ENCODE peak calls at places on chromosomes 4 and X, in six cellular contexts. G is breast epithelium, N is esophagus squamous epithelium, C is tibial nerve, W is uterus, L is IMR-90. E is an unnamed sample.
A peak's percentile ranks its signal among the peaks of the same experiment; 100 is the strongest.

GRCh38 chr4:84481879-84482245 is 17.2 kb downstream of the NKX6-1 start:
- DNase-seq in G (no peak), N (no peak), C (no peak), W (no peak), L (no peak), E (no peak)

GRCh38 chr4:142080960-142081359 is 444.6 kb downstream of the IL15 start:
- DNase-seq in G (no peak), N (no peak), C (no peak), W (no peak), L (peak; percentile 39), E (no peak)

GRCh38 chr4:140253556-140254027 is 99.6 kb upstream of the MAML3 start:
- DNase-seq in G (no peak), N (no peak), C (no peak), W (no peak), L (no peak), E (no peak)

GRCh38 chr4:108619372-108620100 is 840 bp upstream of the RPL34 start:
- DNase-seq in G (no peak), N (no peak), C (no peak), W (no peak), L (no peak), E (no peak)

GRCh38 chrX:41923925-41924693 is 755 bp upstream of the CASK start:
- DNase-seq in G (peak; percentile 21), N (no peak), C (no peak), W (no peak), L (peak; percentile 26), E (no peak)

GRCh38 chrX:1407035-1407434 is 15.1 kb upstream of the SLC25A6 start:
- DNase-seq in G (no peak), N (no peak), C (no peak), W (no peak), L (no peak), E (no peak)

GRCh38 chr4:2793578-2793919 is 664 bp downstream of the SH3BP2 start:
- DNase-seq in G (no peak), N (no peak), C (peak; percentile 12), W (peak; percentile 21), L (peak; percentile 57), E (peak; percentile 56)

GRCh38 chrX:70969635-70970481 is 39.0 kb upstream of the SLC7A3 start:
- DNase-seq in G (no peak), N (no peak), C (no peak), W (no peak), L (no peak), E (no peak)

GRCh38 chrX:54937416-54937815 is 16.8 kb downstream of the TRO start:
- DNase-seq in G (no peak), N (no peak), C (no peak), W (no peak), L (no peak), E (no peak)

GRCh38 chr4:38424171-38424871 is 239.7 kb upstream of the KLF3 start:
- DNase-seq in G (no peak), N (no peak), C (no peak), W (peak; percentile 15), L (no peak), E (no peak)

GRCh38 chr4:113160548-113160947 is 111.1 kb downstream of the ANK2 start:
- DNase-seq in G (no peak), N (no peak), C (no peak), W (no peak), L (no peak), E (no peak)

GRCh38 chr4:1628892-1629703 is 55.0 kb downstream of the FAM53A start:
- DNase-seq in G (no peak), N (no peak), C (peak; percentile 63), W (peak; percentile 40), L (peak; percentile 6), E (peak; percentile 74)

GRCh38 chrX:119552508-119552907 is 12.7 kb downstream of the STEEP1 start:
- DNase-seq in G (no peak), N (no peak), C (no peak), W (no peak), L (peak; percentile 54), E (no peak)

GRCh38 chr4:140884431-140885058 is 128.4 kb upstream of the TBC1D9 start:
- DNase-seq in G (no peak), N (no peak), C (no peak), W (peak; percentile 56), L (peak; percentile 80), E (no peak)

GRCh38 chr4:13611283-13611842 is 16.2 kb downstream of the BOD1L1 start:
- DNase-seq in G (no peak), N (peak; percentile 12), C (no peak), W (no peak), L (peak; percentile 85), E (no peak)

GRCh38 chrX:66731398-66731797 is 92.5 kb upstream of the EDA2R start:
- DNase-seq in G (no peak), N (no peak), C (no peak), W (no peak), L (peak; percentile 33), E (no peak)

GRCh38 chr4:159487284-159487747 is 384.4 kb downstream of the RAPGEF2 start:
- DNase-seq in G (peak; percentile 30), N (no peak), C (no peak), W (no peak), L (peak; percentile 74), E (peak; percentile 25)

GRCh38 chr4:62881901-62882300 is 1527.3 kb downstream of the TECRL start:
- DNase-seq in G (no peak), N (no peak), C (no peak), W (no peak), L (no peak), E (no peak)

GRCh38 chr4:185036842-185037241 is 18.6 kb downstream of the HELT start:
- DNase-seq in G (no peak), N (no peak), C (no peak), W (no peak), L (no peak), E (no peak)

GRCh38 chr4:185035284-185035683 is 17.0 kb downstream of the HELT start:
- DNase-seq in G (no peak), N (no peak), C (no peak), W (no peak), L (no peak), E (no peak)

GRCh38 chr4:185036019-185036418 is 17.7 kb downstream of the HELT start:
- DNase-seq in G (no peak), N (no peak), C (no peak), W (no peak), L (no peak), E (no peak)

GRCh38 chr4:185040523-185040922 is 22.2 kb downstream of the HELT start:
- DNase-seq in G (no peak), N (no peak), C (no peak), W (no peak), L (no peak), E (no peak)

GRCh38 chr4:185039508-185040273 is 21.4 kb downstream of the HELT start:
- DNase-seq in G (no peak), N (no peak), C (no peak), W (peak; percentile 55), L (peak; percentile 68), E (peak; percentile 38)
- H3K4me3 ChIP-seq in G (no peak overlapping the region), N (no peak overlapping the region), C (no peak overlapping the region), W (no peak overlapping the region), L (peak overlapping the region; percentile 34), E (no peak overlapping the region)

GRCh38 chrX:73940893-73941470 is 363.0 kb upstream of the ZCCHC13 start:
- DNase-seq in G (no peak), N (no peak), C (no peak), W (no peak), L (no peak), E (no peak)

GRCh38 chrX:73944582-73944947 is 359.4 kb upstream of the ZCCHC13 start:
- DNase-seq in G (no peak), N (no peak), C (no peak), W (no peak), L (peak; percentile 6), E (no peak)

GRCh38 chrX:73943572-73943899 is 360.4 kb upstream of the ZCCHC13 start:
- DNase-seq in G (no peak), N (no peak), C (no peak), W (no peak), L (no peak), E (no peak)

GRCh38 chrX:73943900-73944581 is 359.9 kb upstream of the ZCCHC13 start:
- DNase-seq in G (peak; percentile 88), N (peak; percentile 66), C (peak; percentile 48), W (peak; percentile 87), L (peak; percentile 91), E (peak; percentile 89)
- H3K4me1 ChIP-seq in G (no peaks in the 10 kb centered on the region), N (peaks cover 18% of the 10 kb centered on the region), C (peaks cover 13% of the 10 kb centered on the region), W (no peaks in the 10 kb centered on the region), L (peaks cover 2% of the 10 kb centered on the region), E (peaks cover 4% of the 10 kb centered on the region)

GRCh38 chrX:52933213-52933612 is 25.1 kb downstream of the FAM156A start:
- DNase-seq in G (no peak), N (no peak), C (no peak), W (no peak), L (no peak), E (no peak)

GRCh38 chrX:52934704-52935468 is 23.4 kb downstream of the FAM156A start:
- DNase-seq in G (peak; percentile 96), N (peak; percentile 89), C (peak; percentile 81), W (peak; percentile 97), L (peak; percentile 96), E (peak; percentile 99)

DNA sequence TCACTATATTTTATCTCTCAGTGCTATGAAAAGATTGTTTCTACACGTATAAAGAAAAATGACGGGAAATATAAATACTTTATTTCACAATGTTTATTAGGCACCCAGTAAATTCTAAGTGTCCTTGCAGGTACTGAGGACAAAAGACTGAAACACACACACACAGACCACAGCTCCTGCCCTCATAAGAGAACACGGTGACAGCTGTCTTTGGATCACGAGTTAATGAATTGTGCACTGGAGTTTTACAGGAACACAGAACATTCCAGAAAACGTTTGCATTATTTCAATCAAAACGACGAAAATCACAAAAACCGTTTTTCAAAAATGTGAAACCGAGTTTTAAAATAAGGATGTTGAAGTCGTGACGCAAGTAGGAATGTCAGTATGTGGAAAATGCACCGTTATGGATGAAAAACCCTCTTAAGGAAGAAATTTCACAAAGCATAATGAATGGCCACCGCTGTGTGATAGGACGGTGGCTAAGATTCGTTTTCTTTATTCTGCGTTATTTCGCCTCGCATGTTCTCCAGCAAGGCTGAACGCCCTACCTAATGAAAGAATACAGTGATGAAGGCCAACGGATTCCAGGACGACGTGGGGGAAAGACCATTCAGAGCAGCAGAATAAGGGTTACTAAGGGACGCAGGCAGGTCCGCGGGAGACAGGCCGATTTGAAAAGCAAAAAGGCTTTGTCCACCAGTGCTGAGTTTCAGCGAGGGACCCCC is 24.2 kb downstream of the FAM156A start:
- DNase-seq in G (no peak), N (no peak), C (no peak), W (no peak), L (no peak), E (no peak)
- TF ChIP-seq POLR2A in G (no peak), N (no peak), C (no peak), W (no peak), L (no peak), E (no peak)

DNA sequence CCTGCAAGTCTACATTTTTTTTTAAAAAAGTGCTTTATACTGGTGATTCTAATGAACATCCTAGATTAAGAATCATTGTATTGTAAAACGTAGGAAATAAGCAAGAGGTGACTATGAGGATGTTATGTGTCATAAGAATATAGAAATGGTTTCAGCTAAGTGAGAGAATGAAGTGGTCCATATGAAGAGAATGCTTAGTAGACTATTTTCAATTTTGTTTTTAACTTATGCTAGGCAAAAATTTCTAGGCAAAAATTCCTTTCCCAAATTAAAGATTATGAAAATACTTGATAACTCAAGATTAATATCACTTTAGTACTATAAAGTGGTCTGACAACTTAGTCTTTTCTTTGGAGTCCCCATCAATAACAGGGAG is 825 bp downstream of the DYNLT3 start:
- DNase-seq in G (no peak), N (no peak), C (no peak), W (no peak), L (no peak), E (no peak)
- H3K4me3 ChIP-seq in G (peak overlapping the region; percentile 68), N (peak overlapping the region; percentile 71), C (peak overlapping the region; percentile 59), W (peak overlapping the region; percentile 71), L (peak overlapping the region; percentile 100), E (peak overlapping the region; percentile 75)

E was measured in ovary.